ENCODE peak calls at places on chromosomes 12 and 14, in four cellular contexts. C is stomach, R is H1, J is transverse colon. P is an unnamed sample. For H3K4me1 and H3K9me3, the result is how much of the 10 kb centered on the place peaks cover.

GRCh38 chr14:96146131-96146771 is 58.4 kb upstream of the BDKRB2 start:
- DNase-seq in C (peak), R (no peak), J (no peak), P (no peak)

GRCh38 chr14:95272057-95272456 is 47.7 kb downstream of the CLMN start:
- DNase-seq in C (no peak), R (no peak), J (no peak), P (peak)

GRCh38 chr14:93430319-93430801 is 379 bp upstream of the UNC79 start:
- DNase-seq in C (no peak), R (peak), J (no peak), P (no peak)

GRCh38 chr12:94762259-94762942 is 112.0 kb upstream of the TMCC3 start:
- DNase-seq in C (no peak), R (no peak), J (no peak), P (no peak)

GRCh38 chr14:101412741-101413140 is 148.6 kb upstream of the DIO3 start:
- DNase-seq in C (no peak), R (no peak), J (no peak), P (no peak)

GRCh38 chr12:49763006-49763591 is 21.7 kb downstream of the TMBIM6 start:
- DNase-seq in C (peak), R (peak), J (peak), P (peak)

GRCh38 chr12:68904351-68904982 is 28.5 kb downstream of the CPM start:
- DNase-seq in C (no peak), R (no peak), J (no peak), P (no peak)

GRCh38 chr12:112803620-112804279 is 12.2 kb downstream of the RPH3A start:
- DNase-seq in C (no peak), R (no peak), J (no peak), P (no peak)

GRCh38 chr14:72098202-72098601 is 166.0 kb downstream of the RGS6 start:
- DNase-seq in C (no peak), R (no peak), J (no peak), P (no peak)

GRCh38 chr14:37196604-37197420 is 925 bp upstream of the MIPOL1 start:
- DNase-seq in C (no peak), R (no peak), J (no peak), P (no peak)

DNA sequence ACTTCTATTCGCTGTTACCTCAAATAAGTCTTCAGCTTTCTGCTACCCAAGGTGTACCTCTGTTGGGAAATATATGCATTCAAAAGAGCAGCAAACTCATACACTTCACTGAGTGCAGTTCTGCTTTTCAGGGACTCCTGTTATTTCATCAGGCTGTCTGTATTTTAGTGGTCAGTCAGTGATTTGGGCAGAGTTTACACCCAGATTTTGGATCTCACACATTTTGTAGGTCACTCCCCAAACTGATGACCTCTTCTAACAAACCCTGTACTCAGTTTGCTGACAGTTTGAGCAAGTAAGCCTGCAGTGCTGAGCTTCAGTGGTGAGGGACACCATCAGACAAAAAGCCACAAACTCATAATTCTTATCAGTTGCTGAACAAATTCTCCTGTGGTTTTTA is 8.2 kb upstream of the WASHC4 start:
- DNase-seq in C (no peak), R (no peak), J (no peak), P (no peak)
- TF ChIP-seq POLR2AphosphoS5 in C (no peak), R (no peak), J (no peak), P (no peak)

DNA sequence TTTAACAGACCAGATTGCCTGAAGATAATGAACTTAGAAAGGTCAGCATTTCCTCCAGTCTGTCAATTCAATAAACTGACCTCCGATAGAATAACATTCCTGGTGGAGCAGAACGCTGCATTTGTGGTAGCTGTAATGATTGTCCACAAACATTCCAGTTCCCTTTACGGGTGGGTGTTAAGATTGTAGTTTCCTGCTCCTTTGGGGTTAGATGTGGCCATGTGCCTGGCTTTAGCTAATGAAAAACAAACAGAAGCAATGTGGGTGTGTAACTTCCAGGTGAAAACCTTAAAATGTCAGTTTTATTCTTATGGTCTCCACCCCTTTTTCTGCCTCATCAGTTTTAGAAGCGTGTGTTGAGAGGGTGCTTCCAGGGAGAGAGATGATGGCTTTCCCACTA is 217.3 kb upstream of the CRY1 start:
- DNase-seq in C (no peak), R (no peak), J (no peak), P (no peak)
- H3K4me1 ChIP-seq in C (under half), R (under half), J (under half), P (under half)

DNA sequence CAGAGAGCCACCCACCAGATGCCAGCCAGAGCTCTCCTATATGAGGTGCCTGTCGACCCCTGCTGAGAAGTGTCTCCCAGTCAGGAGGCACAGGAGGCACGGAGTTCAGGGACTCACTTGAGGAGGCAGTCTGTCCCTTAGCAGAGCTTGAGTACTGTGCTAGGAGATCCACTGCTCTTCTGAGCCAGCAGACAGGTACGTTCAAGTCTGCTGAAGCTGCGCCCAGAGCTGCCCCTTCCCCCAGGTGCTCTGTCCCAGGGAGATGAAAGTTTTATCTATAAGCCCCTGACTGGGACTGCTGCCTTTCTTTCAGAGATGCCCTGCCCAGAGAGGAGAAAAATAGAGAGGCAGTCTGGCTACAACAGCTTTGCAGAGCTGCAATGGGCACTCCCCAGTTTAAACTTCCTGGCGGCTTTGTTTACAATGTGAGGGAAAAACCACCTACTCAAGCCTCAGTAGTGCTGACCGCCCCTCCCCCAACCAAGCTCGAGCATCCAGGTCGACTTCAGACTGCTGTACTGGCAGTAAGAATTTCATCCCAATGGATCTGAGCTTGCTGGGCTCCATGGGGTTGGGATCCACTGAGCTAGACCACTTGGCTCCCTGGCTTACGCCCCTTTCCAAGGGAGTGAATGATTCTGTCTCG is 146.7 kb upstream of the USP15 start:
- DNase-seq in C (no peak), R (no peak), J (no peak), P (no peak)
- H3K9me3 ChIP-seq in C (under half), R (under half), J (under half), P (under half)

GRCh38 chr12:6370994-6371754 is 4.2 kb downstream of the SCNN1A start:
- DNase-seq in C (peak), R (peak), J (peak), P (no peak)
- TF ChIP-seq POLR2AphosphoS5 in C (no peak), R (peak), J (peak), P (no peak)

GRCh38 chr12:124129132-124129531 is 156.1 kb downstream of the ZNF664 start:
- DNase-seq in C (no peak), R (no peak), J (no peak), P (no peak)

GRCh38 chr12:124130717-124131670 is 158.0 kb downstream of the ZNF664 start:
- DNase-seq in C (peak), R (peak), J (peak), P (no peak)

GRCh38 chr12:124125472-124125871 is 152.5 kb downstream of the ZNF664 start:
- DNase-seq in C (no peak), R (no peak), J (no peak), P (peak)

GRCh38 chr12:124123432-124124015 is 150.5 kb downstream of the ZNF664 start:
- DNase-seq in C (no peak), R (no peak), J (no peak), P (peak)

GRCh38 chr12:124126950-124127349 is 153.9 kb downstream of the ZNF664 start:
- DNase-seq in C (no peak), R (no peak), J (no peak), P (peak)
- H3K4me1 ChIP-seq in C (under half), R (under half), J (under half), P (under half)

GRCh38 chr14:43005807-43006206 is 1399.1 kb downstream of the LRFN5 start:
- DNase-seq in C (no peak), R (no peak), J (no peak), P (no peak)

GRCh38 chr14:43001729-43002128 is 1395.1 kb downstream of the LRFN5 start:
- DNase-seq in C (no peak), R (no peak), J (no peak), P (no peak)

GRCh38 chr14:43003845-43004244 is 1397.2 kb downstream of the LRFN5 start:
- DNase-seq in C (no peak), R (no peak), J (no peak), P (no peak)
- H3K9me3 ChIP-seq in C (half or more), R (under half), J (under half), P (under half)

GRCh38 chr14:100165376-100165775 is 5.9 kb upstream of the DEGS2 start:
- DNase-seq in C (peak), R (no peak), J (peak), P (no peak)
- TF ChIP-seq POLR2AphosphoS5 in C (no peak), R (no peak), J (no peak), P (no peak)

DNA sequence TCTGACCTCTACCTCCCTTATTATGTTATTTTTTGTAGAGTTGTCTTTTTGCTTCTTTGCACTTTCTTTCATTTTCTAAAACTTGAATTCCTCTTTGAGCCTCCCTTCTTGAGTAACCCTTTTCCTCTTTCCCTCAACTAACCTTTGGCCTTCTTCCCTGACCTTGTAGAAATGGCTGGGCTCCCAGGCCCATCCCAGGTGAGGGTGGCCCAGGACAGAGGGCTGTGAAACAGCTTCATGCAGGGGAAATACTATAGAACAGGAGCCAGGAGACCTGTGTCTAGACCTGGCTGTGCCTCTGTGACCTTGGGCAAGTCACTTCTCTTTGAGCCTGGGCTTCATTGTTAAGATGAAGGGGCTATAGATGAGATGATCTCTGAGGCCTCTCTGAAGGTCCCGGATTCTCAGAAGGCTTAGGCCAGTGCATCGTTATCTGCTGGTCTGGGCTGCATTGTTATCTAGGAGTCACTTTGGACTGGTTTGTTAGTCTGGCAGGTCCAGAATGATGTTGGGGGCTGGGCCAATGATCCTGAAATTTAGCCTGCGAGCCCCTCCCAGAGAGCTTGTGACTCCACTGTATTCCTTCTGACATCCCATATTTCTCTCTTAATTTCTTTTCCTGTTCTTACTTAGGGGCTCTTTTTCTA is 2.2 kb downstream of the ATN1 start:
- DNase-seq in C (no peak), R (no peak), J (no peak), P (no peak)
- H3K4me1 ChIP-seq in C (half or more), R (under half), J (half or more), P (half or more)

DNA sequence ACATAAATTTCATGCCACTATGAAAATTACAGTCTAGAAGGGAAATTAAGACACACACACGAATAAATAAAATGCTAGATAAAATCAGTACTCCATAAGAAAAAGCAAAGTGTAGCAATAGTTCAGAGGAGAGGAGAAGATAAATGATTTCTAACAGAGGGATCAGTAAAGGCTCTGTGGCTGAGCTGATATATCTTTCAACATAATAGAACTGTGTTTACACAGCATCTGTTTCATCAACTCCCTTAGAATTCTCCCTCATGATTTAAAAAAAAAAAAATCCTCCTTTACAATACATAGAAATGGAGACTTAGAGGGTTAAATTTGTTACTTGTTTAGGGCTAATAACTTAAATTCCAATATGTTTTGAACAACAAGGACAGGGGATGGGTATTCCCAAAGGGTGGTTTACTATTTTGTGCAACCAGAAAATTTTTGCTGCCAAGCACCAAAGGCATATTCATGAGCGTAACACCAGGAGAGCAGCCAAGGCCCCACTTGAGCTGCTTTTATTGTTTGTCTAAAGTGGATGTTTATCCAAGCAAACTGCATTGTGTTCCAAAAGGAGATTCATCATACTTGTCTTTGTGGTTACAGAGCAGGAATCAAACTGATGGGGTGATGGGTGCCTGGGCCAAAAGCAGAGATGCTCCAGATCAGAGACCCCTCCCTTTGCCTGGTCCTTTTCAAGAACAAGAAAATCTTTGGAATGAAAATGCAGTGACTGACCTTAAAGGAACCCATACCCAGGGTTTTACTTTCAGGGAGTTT is 162.7 kb downstream of the BMP4 start:
- DNase-seq in C (no peak), R (no peak), J (peak), P (no peak)
- H3K9me3 ChIP-seq in C (under half), R (under half), J (under half), P (under half)

DNA sequence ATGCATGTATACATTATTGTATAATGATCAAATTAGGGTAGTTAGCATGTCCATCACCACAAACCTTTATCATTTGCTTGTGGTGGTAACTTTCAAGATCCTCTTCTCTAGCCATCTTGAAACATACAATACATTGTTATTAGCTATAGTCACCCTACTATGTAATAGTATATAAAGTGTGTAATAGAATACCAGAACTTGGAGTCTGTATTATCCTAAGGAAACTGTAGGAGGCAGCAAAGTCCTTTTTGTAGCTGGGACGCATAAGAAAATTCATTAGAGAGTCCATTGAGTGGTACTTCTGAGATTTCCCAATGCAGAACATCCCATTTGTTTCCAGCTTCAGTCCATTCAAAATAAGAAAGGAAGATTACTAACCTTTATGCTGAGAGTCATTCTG is 325.9 kb upstream of the LRFN5 start:
- DNase-seq in C (no peak), R (no peak), J (no peak), P (no peak)
- TF ChIP-seq POLR2AphosphoS5 in C (no peak), R (no peak), J (no peak), P (no peak)

P was measured in suprapubic skin.